ENCODE peak calls at places on chromosomes 6 and 20, in five cellular contexts. One of them, this sample, is unnamed.

GRCh38 chr6:56144538-56145324 is 102.6 kb downstream of the COL21A1 start:
- DNase-seq in fibroblast of mammary gland: peak; percentile 97
- DNase-seq in progenitor cell of endocrine pancreas: no peak
- DNase-seq in uterus: no peak
- DNase-seq in AG10803: peak; percentile 66
- DNase-seq in this sample: no peak

GRCh38 chr6:8558953-8559352 is 123.6 kb upstream of the SLC35B3 start:
- DNase-seq in progenitor cell of endocrine pancreas: no peak
- DNase-seq in fibroblast of mammary gland: no peak
- DNase-seq in AG10803: no peak
- DNase-seq in uterus: no peak
- DNase-seq in this sample: no peak

GRCh38 chr20:62908971-62909791 is 17.1 kb downstream of the DIDO1 start:
- DNase-seq in AG10803: no peak
- DNase-seq in progenitor cell of endocrine pancreas: no peak
- DNase-seq in uterus: no peak
- DNase-seq in fibroblast of mammary gland: no peak
- DNase-seq in this sample: no peak

GRCh38 chr6:125924169-125924568 is 32.4 kb upstream of the HINT3 start:
- DNase-seq in progenitor cell of endocrine pancreas: no peak
- DNase-seq in uterus: no peak
- DNase-seq in AG10803: no peak
- DNase-seq in fibroblast of mammary gland: no peak
- DNase-seq in this sample: no peak

GRCh38 chr6:31651602-31652191 is 764 bp downstream of the BAG6 start:
- DNase-seq in progenitor cell of endocrine pancreas: no peak
- DNase-seq in uterus: no peak
- DNase-seq in fibroblast of mammary gland: peak; percentile 82
- DNase-seq in AG10803: peak; percentile 81
- DNase-seq in this sample: no peak

GRCh38 chr20:32958574-32958973 is 45.7 kb downstream of the SUN5 start:
- DNase-seq in AG10803: no peak
- DNase-seq in progenitor cell of endocrine pancreas: no peak
- DNase-seq in uterus: no peak
- DNase-seq in fibroblast of mammary gland: no peak
- DNase-seq in this sample: no peak

GRCh38 chr6:24307881-24308280 is 50.0 kb downstream of the DCDC2 start:
- DNase-seq in fibroblast of mammary gland: no peak
- DNase-seq in progenitor cell of endocrine pancreas: no peak
- DNase-seq in uterus: no peak
- DNase-seq in AG10803: no peak
- DNase-seq in this sample: no peak

GRCh38 chr6:25389501-25389900 is 110.3 kb downstream of the CARMIL1 start:
- DNase-seq in AG10803: peak; percentile 52
- DNase-seq in progenitor cell of endocrine pancreas: no peak
- DNase-seq in uterus: no peak
- DNase-seq in fibroblast of mammary gland: peak; percentile 74
- DNase-seq in this sample: no peak

GRCh38 chr6:160337301-160337700 is 10.9 kb upstream of the SLC22A3 start:
- DNase-seq in progenitor cell of endocrine pancreas: no peak
- DNase-seq in uterus: no peak
- DNase-seq in fibroblast of mammary gland: peak; percentile 41
- DNase-seq in AG10803: peak; percentile 28
- DNase-seq in this sample: no peak

GRCh38 chr6:159104931-159105330 is 60.1 kb upstream of the TAGAP start:
- DNase-seq in fibroblast of mammary gland: no peak
- DNase-seq in uterus: no peak
- DNase-seq in progenitor cell of endocrine pancreas: no peak
- DNase-seq in AG10803: no peak
- DNase-seq in this sample: no peak

GRCh38 chr6:41965429-41966213 is 24.0 kb upstream of the CCND3 start:
- DNase-seq in AG10803: no peak
- DNase-seq in uterus: no peak
- DNase-seq in progenitor cell of endocrine pancreas: no peak
- DNase-seq in fibroblast of mammary gland: no peak
- DNase-seq in this sample: peak; percentile 41

GRCh38 chr20:41316602-41317535 is 662 bp downstream of the ZHX3 start:
- DNase-seq in uterus: peak; percentile 82
- DNase-seq in fibroblast of mammary gland: peak; percentile 91
- DNase-seq in progenitor cell of endocrine pancreas: peak; percentile 61
- DNase-seq in AG10803: peak; percentile 91
- DNase-seq in this sample: peak; percentile 48

GRCh38 chr6:46058951-46059350 is 43.3 kb upstream of the CLIC5 start:
- DNase-seq in fibroblast of mammary gland: no peak
- DNase-seq in uterus: no peak
- DNase-seq in progenitor cell of endocrine pancreas: no peak
- DNase-seq in AG10803: no peak
- DNase-seq in this sample: no peak

GRCh38 chr20:19130613-19130984 is 81.8 kb upstream of the SLC24A3 start:
- DNase-seq in progenitor cell of endocrine pancreas: no peak
- DNase-seq in AG10803: no peak
- DNase-seq in uterus: no peak
- DNase-seq in fibroblast of mammary gland: no peak
- DNase-seq in this sample: no peak

GRCh38 chr6:112298816-112299281 is 44.5 kb upstream of the LAMA4 start:
- DNase-seq in progenitor cell of endocrine pancreas: no peak
- DNase-seq in AG10803: peak; percentile 89
- DNase-seq in uterus: no peak
- DNase-seq in fibroblast of mammary gland: peak; percentile 93
- DNase-seq in this sample: no peak

DNA sequence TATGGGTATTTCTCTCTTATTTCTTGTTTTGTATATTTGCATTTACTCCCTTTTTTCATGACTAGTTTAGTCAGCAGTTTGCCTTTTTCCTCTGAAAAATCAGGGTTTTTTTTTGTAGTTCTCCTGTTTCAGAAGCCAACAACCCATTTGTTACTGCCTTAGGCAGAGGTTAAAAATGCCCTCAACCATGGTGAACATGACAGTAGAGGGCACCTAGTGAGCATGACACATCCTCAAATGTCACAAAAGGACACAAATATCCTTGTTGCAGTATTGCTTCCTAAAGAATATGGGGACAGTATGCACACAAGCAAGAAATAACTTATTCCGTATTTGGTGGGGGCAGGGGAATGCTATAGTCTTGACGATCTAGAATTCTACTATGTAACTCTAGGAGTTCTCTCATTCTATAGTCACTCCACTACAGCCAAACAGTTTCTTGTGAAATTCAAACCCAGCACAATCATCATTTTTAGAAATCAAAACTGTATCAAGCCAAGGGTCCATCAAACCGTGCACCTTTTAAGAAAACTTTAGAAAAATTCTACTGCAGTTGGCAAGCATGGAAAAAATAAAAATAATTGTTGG is 47.0 kb downstream of the GOPC start:
- DNase-seq in progenitor cell of endocrine pancreas: no peak
- DNase-seq in fibroblast of mammary gland: no peak
- DNase-seq in AG10803: no peak
- DNase-seq in uterus: no peak
- DNase-seq in this sample: no peak
- TF ChIP-seq CTCF in progenitor cell of endocrine pancreas: no peak
- TF ChIP-seq CTCF in fibroblast of mammary gland: no peak
- TF ChIP-seq CTCF in AG10803: no peak
- TF ChIP-seq CTCF in uterus: no peak
- TF ChIP-seq CTCF in this sample: no peak

GRCh38 chr6:148700047-148700712 is 46.6 kb upstream of the UST start:
- DNase-seq in uterus: no peak
- DNase-seq in fibroblast of mammary gland: peak; percentile 58
- DNase-seq in AG10803: peak; percentile 62
- DNase-seq in progenitor cell of endocrine pancreas: no peak
- DNase-seq in this sample: no peak
- TF ChIP-seq CTCF in uterus: no peak
- TF ChIP-seq CTCF in fibroblast of mammary gland: no peak
- TF ChIP-seq CTCF in AG10803: no peak
- TF ChIP-seq CTCF in progenitor cell of endocrine pancreas: no peak
- TF ChIP-seq CTCF in this sample: no peak

DNA sequence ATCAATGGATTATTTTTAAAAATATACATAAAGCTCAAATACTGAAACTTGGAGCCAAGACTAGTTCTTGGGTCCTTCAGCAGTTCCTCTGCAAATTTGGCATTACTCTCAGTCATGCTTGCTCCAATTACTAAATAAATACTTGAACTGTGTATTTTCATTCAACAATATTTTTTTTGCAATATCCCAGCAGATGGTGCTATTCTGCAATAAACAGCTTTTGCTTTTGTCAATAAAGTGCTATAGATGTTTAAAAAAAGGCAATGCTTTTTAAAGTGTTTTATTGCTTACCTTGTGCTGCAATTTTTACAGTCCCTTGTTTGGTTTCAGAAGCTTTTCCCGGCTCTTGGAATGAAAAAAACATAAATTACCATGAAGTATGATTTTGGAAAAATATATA is 243.4 kb downstream of the TRDN start:
- DNase-seq in AG10803: no peak
- DNase-seq in progenitor cell of endocrine pancreas: no peak
- DNase-seq in uterus: no peak
- DNase-seq in fibroblast of mammary gland: peak; percentile 21
- DNase-seq in this sample: no peak
- TF ChIP-seq CTCF in AG10803: peak; percentile 19
- TF ChIP-seq CTCF in progenitor cell of endocrine pancreas: peak; percentile 41
- TF ChIP-seq CTCF in uterus: no peak
- TF ChIP-seq CTCF in fibroblast of mammary gland: peak; percentile 28
- TF ChIP-seq CTCF in this sample: peak; percentile 64

GRCh38 chr20:46011631-46012482 is 3.1 kb downstream of the MMP9 start:
- DNase-seq in uterus: no peak
- DNase-seq in fibroblast of mammary gland: peak; percentile 69
- DNase-seq in progenitor cell of endocrine pancreas: no peak
- DNase-seq in AG10803: peak; percentile 10
- DNase-seq in this sample: no peak
- TF ChIP-seq CTCF in uterus: no peak
- TF ChIP-seq CTCF in fibroblast of mammary gland: peak; percentile 31
- TF ChIP-seq CTCF in progenitor cell of endocrine pancreas: peak; percentile 8
- TF ChIP-seq CTCF in AG10803: peak; percentile 9
- TF ChIP-seq CTCF in this sample: no peak

GRCh38 chr6:151550618-151551017 is 56.8 kb downstream of the CCDC170 start:
- DNase-seq in uterus: no peak
- DNase-seq in progenitor cell of endocrine pancreas: no peak
- DNase-seq in AG10803: no peak
- DNase-seq in fibroblast of mammary gland: no peak
- DNase-seq in this sample: no peak

GRCh38 chr6:151548201-151548600 is 54.4 kb downstream of the CCDC170 start:
- DNase-seq in uterus: no peak
- DNase-seq in progenitor cell of endocrine pancreas: no peak
- DNase-seq in fibroblast of mammary gland: no peak
- DNase-seq in AG10803: no peak
- DNase-seq in this sample: no peak

GRCh38 chr6:151544453-151544852 is 50.6 kb downstream of the CCDC170 start:
- DNase-seq in uterus: no peak
- DNase-seq in fibroblast of mammary gland: no peak
- DNase-seq in AG10803: no peak
- DNase-seq in progenitor cell of endocrine pancreas: no peak
- DNase-seq in this sample: no peak

GRCh38 chr6:151549790-151550189 is 56.0 kb downstream of the CCDC170 start:
- DNase-seq in progenitor cell of endocrine pancreas: no peak
- DNase-seq in uterus: no peak
- DNase-seq in AG10803: no peak
- DNase-seq in fibroblast of mammary gland: no peak
- DNase-seq in this sample: no peak

DNA sequence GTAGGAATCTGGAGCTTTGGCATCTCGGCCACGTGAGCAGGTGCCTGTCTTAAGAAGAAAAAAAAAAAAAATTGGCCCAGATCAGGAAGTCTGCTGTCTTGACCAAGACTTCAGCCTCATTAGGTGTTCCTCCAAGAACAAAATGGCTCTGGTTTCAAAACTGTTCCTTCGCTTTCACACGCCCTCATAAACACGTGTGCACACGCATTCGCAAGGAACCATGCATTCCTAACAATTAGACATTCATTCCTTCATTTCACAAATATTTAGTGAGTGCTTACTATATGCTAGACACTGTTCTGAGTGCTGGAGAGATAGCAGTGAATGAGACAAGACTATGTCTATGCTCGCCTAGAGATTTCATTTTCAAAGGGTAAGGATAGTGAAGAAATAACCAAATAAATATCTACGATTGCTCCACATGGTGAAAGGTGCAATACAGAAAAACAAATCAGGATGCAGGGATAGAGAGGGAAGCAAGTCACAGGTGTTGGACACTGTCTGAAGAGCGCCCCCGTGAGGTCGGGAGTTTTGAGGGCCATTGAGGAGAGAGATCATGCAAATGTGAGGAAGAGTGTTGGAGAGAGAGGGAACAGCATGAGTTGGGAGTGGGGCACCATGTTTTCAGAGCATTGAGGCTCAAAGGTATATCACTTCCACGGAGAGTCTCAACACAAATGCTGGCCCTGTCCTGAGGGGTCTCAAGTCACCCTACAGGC is 53.3 kb downstream of the CCDC170 start:
- DNase-seq in fibroblast of mammary gland: no peak
- DNase-seq in progenitor cell of endocrine pancreas: no peak
- DNase-seq in uterus: no peak
- DNase-seq in AG10803: no peak
- DNase-seq in this sample: no peak
- TF ChIP-seq CTCF in fibroblast of mammary gland: no peak
- TF ChIP-seq CTCF in progenitor cell of endocrine pancreas: no peak
- TF ChIP-seq CTCF in uterus: no peak
- TF ChIP-seq CTCF in AG10803: no peak
- TF ChIP-seq CTCF in this sample: no peak

GRCh38 chr20:59470521-59470920 is 133.8 kb upstream of the PHACTR3 start:
- DNase-seq in uterus: no peak
- DNase-seq in AG10803: no peak
- DNase-seq in fibroblast of mammary gland: no peak
- DNase-seq in progenitor cell of endocrine pancreas: no peak
- DNase-seq in this sample: no peak
- TF ChIP-seq CTCF in uterus: no peak
- TF ChIP-seq CTCF in AG10803: no peak
- TF ChIP-seq CTCF in fibroblast of mammary gland: no peak
- TF ChIP-seq CTCF in progenitor cell of endocrine pancreas: no peak
- TF ChIP-seq CTCF in this sample: no peak

DNA sequence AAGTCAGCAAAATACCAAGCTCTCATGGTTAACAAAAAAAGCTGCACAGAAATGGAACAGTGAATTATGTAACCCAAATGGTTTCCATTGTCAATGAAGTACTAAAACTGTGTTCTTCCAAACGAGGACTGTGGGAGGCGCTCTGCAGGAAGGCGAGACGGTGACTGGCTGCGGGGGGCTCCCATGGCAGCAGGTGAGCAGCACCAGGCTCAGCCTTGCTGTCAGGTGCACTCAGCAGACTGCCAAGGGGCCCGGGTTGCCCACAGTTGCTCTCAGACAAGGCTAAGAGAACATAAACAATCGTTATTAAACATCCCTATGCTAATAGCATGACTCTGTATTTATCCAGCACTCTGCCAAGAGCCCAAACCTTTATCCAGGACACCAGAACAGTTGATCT is 630.3 kb upstream of the ARID1B start:
- DNase-seq in AG10803: no peak
- DNase-seq in fibroblast of mammary gland: no peak
- DNase-seq in progenitor cell of endocrine pancreas: no peak
- DNase-seq in uterus: no peak
- DNase-seq in this sample: no peak
- TF ChIP-seq CTCF in AG10803: no peak
- TF ChIP-seq CTCF in fibroblast of mammary gland: no peak
- TF ChIP-seq CTCF in progenitor cell of endocrine pancreas: no peak
- TF ChIP-seq CTCF in uterus: no peak
- TF ChIP-seq CTCF in this sample: no peak